ENCODE peak calls at places on chromosomes 13 and 19, in four cellular contexts. G, R, O and Y are unnamed samples.

GRCh38 chr19:48145596-48146254 is 24.4 kb downstream of the LIG1 start:
- DNase-seq in R (no peak), O (no peak), G (no peak), Y (no peak)

GRCh38 chr19:29836409-29836825 is 24.6 kb downstream of the CCNE1 start:
- DNase-seq in G (no peak), R (no peak), O (peak; percentile 68), Y (peak; percentile 85)

GRCh38 chr19:41784337-41785239 is 11.8 kb upstream of the CEACAM3 start:
- DNase-seq in G (no peak), O (no peak), R (no peak), Y (no peak)

GRCh38 chr19:5463959-5464358 is 8.7 kb downstream of the ZNRF4 start:
- DNase-seq in O (no peak), G (no peak), R (no peak), Y (no peak)

GRCh38 chr19:28469544-28469943 is 743.4 kb downstream of the UQCRFS1 start:
- DNase-seq in G (no peak), R (no peak), O (no peak), Y (no peak)

GRCh38 chr19:7505682-7506384 is 10.1 kb upstream of the ZNF358 start:
- DNase-seq in O (no peak), G (no peak), R (no peak), Y (peak; percentile 46)

GRCh38 chr13:48232420-48233096 is 448 bp upstream of the ITM2B start:
- DNase-seq in O (no peak), G (no peak), R (no peak), Y (peak; percentile 30)

GRCh38 chr19:1383311-1384084 is at the start of gene NDUFS7:
- DNase-seq in O (peak; percentile 95), R (peak; percentile 98), G (peak; percentile 92), Y (peak; percentile 89)

GRCh38 chr19:13831560-13832056 is 36.4 kb downstream of the ZSWIM4 start:
- DNase-seq in O (no peak), R (no peak), G (no peak), Y (no peak)

GRCh38 chr19:5364674-5365073 is 24.1 kb upstream of the PTPRS start:
- DNase-seq in G (no peak), O (no peak), R (no peak), Y (no peak)

GRCh38 chr13:37446503-37446902 is 152.1 kb downstream of the POSTN start:
- DNase-seq in O (no peak), G (no peak), R (no peak), Y (no peak)

GRCh38 chr13:40315416-40316064 is 350.9 kb downstream of the FOXO1 start:
- DNase-seq in O (no peak), G (no peak), R (no peak), Y (peak; percentile 76)

GRCh38 chr19:13044160-13044853 is 49.0 kb downstream of the NFIX start:
- DNase-seq in R (no peak), O (no peak), G (no peak), Y (peak; percentile 78)

DNA sequence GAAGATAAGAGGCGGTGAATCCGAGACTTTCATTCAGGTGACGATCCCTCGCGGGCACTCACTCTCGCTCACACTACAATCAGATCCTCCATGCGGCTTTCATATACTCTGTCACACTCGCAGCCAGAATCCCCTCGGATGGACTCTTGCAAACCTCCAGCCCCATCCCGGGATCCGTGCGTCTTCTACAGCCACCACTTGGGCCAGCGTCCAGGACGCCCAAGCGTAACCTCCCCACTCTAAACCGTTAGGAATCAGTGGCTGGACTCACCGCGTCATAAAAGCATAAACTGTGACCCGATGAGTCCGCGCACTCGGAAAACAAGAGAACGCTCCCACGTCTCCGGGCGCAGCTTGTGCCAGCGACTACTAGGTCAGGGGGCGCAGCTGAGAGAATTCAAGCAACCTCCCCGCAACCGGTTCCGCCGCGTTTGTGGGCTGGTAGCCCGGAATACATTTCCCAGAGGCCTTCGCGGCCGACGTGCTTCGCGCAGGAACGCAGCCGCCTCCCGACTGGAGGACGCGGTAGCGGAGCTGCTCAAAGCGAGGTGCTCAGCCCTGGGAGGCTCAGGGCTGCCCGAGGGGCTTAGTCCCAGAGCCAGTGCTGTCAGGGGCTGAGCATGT is 27.6 kb downstream of the ZNF607 start:
- DNase-seq in R (peak; percentile 91), O (peak; percentile 66), G (peak; percentile 88), Y (peak; percentile 90)
- TF ChIP-seq CTCF in R (no peak), O (no peak), G (no peak), Y (no peak)

GRCh38 chr13:35144496-35144895 is 202.4 kb downstream of the NBEA start:
- DNase-seq in R (no peak), O (no peak), G (no peak), Y (no peak)
- TF ChIP-seq CTCF in R (no peak), O (no peak), G (no peak), Y (no peak)

GRCh38 chr19:23758187-23759074 is at the start of gene ZNF681:
- DNase-seq in O (peak; percentile 80), G (peak; percentile 90), R (peak; percentile 96), Y (peak; percentile 94)
- TF ChIP-seq CTCF in O (peak; percentile 13), G (no peak), R (peak; percentile 25), Y (peak; percentile 51)

DNA sequence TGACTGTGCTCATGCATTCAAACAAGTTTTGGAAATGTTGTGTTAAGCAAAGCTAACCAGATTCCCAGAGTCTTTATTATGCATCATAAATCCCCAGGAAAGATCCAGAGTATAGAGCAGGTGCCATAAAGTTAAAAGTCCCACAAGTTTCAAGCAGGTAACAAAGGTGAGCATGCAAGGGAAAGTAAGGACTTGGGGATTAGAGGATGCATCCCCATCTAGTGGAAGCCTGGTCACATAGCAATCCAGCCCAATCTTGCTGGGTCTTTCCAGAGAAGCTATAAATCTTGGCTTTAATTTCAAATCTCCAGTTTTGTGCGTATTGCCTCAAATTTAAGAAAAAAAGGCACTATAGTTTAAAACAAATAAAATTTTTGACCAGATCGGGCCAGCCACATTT is 72.7 kb downstream of the ZNF254 start:
- DNase-seq in R (no peak), G (no peak), O (no peak), Y (no peak)
- TF ChIP-seq CTCF in R (peak; percentile 23), G (no peak), O (peak; percentile 46), Y (no peak)

DNA sequence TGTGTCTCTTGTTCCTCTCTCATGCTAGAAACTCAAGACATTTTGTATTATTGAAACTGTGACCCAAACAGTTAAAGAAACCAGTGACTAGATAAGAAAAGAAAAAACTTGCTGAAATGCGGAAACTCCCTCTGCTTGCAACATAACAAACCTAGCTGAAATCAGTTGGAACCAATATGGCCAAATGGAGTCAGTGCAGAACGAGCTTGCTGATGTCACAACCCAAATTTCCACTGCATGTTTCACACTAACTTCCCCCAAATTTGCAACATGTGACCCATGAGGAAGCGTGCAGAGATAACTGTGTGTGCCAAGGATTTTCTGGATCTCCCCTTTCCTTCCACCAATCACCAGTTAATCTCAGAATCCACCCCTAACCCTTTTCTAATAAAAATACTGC is 208.0 kb downstream of the DLEU7 start:
- DNase-seq in G (no peak), R (no peak), O (no peak), Y (no peak)
- TF ChIP-seq CTCF in G (no peak), R (no peak), O (no peak), Y (no peak)

DNA sequence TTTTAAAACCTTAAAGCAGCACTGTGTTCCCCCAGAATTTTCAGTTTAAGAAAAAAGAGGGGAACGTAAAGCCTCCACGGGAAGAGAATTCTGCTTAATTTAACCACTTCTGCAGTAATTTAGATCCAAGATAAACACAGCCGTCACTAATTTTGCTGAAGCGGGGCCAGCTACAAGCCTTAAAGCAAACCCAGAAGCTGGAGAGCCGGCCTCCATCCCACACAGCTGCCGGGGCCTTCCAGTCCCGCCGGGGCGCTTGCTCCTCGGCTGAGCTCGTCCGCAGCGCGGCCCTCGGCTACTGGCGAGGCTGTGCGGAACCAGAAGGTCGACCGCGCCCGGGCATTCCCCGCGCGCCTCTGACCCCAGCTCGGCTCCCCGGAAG is 967 bp downstream of the ANKRD10 start:
- DNase-seq in R (peak; percentile 84), G (no peak), O (no peak), Y (no peak)
- TF ChIP-seq CTCF in R (no peak), G (no peak), O (no peak), Y (no peak)

DNA sequence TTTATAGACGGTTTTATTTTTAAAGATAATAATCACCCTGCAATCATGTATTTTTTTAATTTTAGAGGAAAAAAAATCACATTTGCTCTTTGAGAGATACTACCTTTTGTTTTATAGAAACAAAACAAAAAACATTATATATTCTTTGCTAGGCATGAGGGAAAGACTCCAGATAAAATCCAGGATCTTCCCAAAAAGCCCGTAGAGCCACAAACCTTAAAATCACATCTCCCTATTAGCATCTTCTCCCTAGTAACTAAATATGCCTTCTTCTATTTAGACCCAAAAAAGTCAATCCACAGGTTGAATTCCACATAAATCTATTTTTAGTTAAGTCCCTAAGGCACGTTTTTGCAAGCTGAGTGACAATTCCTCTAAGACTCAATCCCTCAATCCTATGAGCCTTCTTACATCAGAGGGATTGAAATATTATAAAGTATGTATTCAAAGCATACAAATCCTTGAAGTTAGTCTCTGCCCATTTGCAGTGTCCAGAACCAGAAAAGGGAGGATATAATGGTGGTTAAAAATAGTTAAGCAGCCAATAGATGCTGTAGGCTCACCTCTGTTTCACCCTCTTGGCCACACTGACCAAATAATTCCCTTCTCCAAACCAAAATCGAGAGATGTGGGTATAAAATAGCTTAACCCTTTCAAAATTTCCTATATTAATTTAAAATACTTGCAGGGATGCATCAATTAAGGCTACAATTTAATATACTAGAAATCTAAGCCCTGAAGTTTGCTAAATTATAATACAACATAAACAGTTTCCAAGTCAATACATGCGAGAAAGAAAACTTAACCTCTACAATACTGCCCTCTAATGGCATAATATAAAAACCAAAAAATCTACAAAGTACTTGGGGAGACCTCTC is 64.0 kb downstream of the SERP2 start:
- DNase-seq in G (no peak), O (no peak), R (no peak), Y (no peak)
- TF ChIP-seq CTCF in G (peak; percentile 61), O (peak; percentile 21), R (peak; percentile 62), Y (peak; percentile 72)

GRCh38 chr13:25117312-25117711 is 21.4 kb downstream of the PABPC3 start:
- DNase-seq in R (no peak), O (no peak), G (no peak), Y (no peak)

GRCh38 chr13:25112856-25113255 is 16.9 kb downstream of the PABPC3 start:
- DNase-seq in G (no peak), O (no peak), R (no peak), Y (no peak)

GRCh38 chr13:25114220-25114619 is 18.3 kb downstream of the PABPC3 start:
- DNase-seq in R (no peak), O (peak; percentile 54), G (no peak), Y (peak; percentile 80)

GRCh38 chr13:25116044-25116443 is 20.1 kb downstream of the PABPC3 start:
- DNase-seq in G (no peak), O (no peak), R (no peak), Y (no peak)

DNA sequence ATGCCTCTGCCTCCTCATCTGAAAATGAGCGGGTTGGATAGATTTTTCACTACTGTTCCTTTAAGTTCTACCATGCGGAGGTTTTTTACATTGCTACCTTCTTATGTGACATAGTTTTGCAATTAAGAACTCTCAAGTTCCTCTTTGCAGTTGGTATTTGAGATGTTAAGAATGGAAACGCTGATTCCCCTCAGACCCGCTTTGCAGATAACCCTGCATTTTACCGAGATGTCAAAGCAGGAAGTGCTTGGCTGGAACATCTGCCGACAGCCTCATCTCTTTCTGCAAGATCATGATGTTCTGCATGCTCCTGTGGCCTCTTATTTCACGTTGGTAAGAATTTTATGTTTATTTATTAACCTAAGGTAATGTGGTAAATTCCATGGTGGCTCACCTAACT is 22.4 kb downstream of the PABPC3 start:
- DNase-seq in R (no peak), O (no peak), G (no peak), Y (no peak)
- TF ChIP-seq CTCF in R (no peak), O (no peak), G (no peak), Y (no peak)